ENCODE peak calls at places on chromosomes 13 and 19, in eight cellular contexts. One of them, this sample, is unnamed.

GRCh38 chr13:48398450-48399095 is 14.3 kb downstream of the LPAR6 start:
- DNase-seq in H7: no peak
- DNase-seq in mammary epithelial cell: peak; percentile 23
- DNase-seq in psoas muscle: no peak
- DNase-seq in right atrium auricular region: no peak
- DNase-seq in naive thymus-derived CD8-positive, alpha-beta T cell: no peak
- DNase-seq in T47D: no peak
- DNase-seq in WTC11: no peak
- DNase-seq in this sample: no peak

GRCh38 chr19:16342002-16342715 is 17.5 kb downstream of the KLF2 start:
- DNase-seq in T47D: no peak
- DNase-seq in WTC11: no peak
- DNase-seq in H7: no peak
- DNase-seq in naive thymus-derived CD8-positive, alpha-beta T cell: no peak
- DNase-seq in psoas muscle: no peak
- DNase-seq in mammary epithelial cell: no peak
- DNase-seq in right atrium auricular region: peak; percentile 63
- DNase-seq in this sample: no peak

GRCh38 chr13:41456768-41457588 is at the start of gene RGCC:
- DNase-seq in right atrium auricular region: peak; percentile 77
- DNase-seq in T47D: peak; percentile 58
- DNase-seq in mammary epithelial cell: peak; percentile 60
- DNase-seq in WTC11: peak; percentile 80
- DNase-seq in H7: peak; percentile 95
- DNase-seq in psoas muscle: peak; percentile 79
- DNase-seq in naive thymus-derived CD8-positive, alpha-beta T cell: peak; percentile 98
- DNase-seq in this sample: no peak

GRCh38 chr13:52713894-52714293 is 25.7 kb downstream of the CNMD start:
- DNase-seq in psoas muscle: no peak
- DNase-seq in WTC11: no peak
- DNase-seq in T47D: no peak
- DNase-seq in mammary epithelial cell: no peak
- DNase-seq in naive thymus-derived CD8-positive, alpha-beta T cell: no peak
- DNase-seq in H7: no peak
- DNase-seq in right atrium auricular region: peak; percentile 61
- DNase-seq in this sample: no peak

GRCh38 chr13:73401769-73402168 is 343.0 kb downstream of the KLF5 start:
- DNase-seq in T47D: no peak
- DNase-seq in right atrium auricular region: no peak
- DNase-seq in mammary epithelial cell: no peak
- DNase-seq in WTC11: no peak
- DNase-seq in psoas muscle: no peak
- DNase-seq in H7: peak; percentile 9
- DNase-seq in naive thymus-derived CD8-positive, alpha-beta T cell: no peak
- DNase-seq in this sample: no peak

GRCh38 chr13:95485518-95486144 is 66.9 kb upstream of the CLDN10 start:
- DNase-seq in naive thymus-derived CD8-positive, alpha-beta T cell: no peak
- DNase-seq in mammary epithelial cell: peak; percentile 55
- DNase-seq in psoas muscle: no peak
- DNase-seq in WTC11: no peak
- DNase-seq in H7: no peak
- DNase-seq in right atrium auricular region: peak; percentile 52
- DNase-seq in T47D: no peak
- DNase-seq in this sample: no peak

GRCh38 chr19:34500656-34501120 is 19.1 kb downstream of the WTIP start:
- DNase-seq in naive thymus-derived CD8-positive, alpha-beta T cell: no peak
- DNase-seq in psoas muscle: no peak
- DNase-seq in right atrium auricular region: no peak
- DNase-seq in H7: peak; percentile 82
- DNase-seq in T47D: no peak
- DNase-seq in WTC11: peak; percentile 27
- DNase-seq in mammary epithelial cell: no peak
- DNase-seq in this sample: no peak

GRCh38 chr19:48553676-48554384 is 1.9 kb downstream of the SULT2B1 start:
- DNase-seq in naive thymus-derived CD8-positive, alpha-beta T cell: no peak
- DNase-seq in right atrium auricular region: no peak
- DNase-seq in WTC11: peak; percentile 51
- DNase-seq in T47D: peak; percentile 64
- DNase-seq in H7: peak; percentile 77
- DNase-seq in psoas muscle: peak; percentile 61
- DNase-seq in mammary epithelial cell: peak; percentile 44
- DNase-seq in this sample: no peak

GRCh38 chr19:33552191-33552927 is 30.8 kb upstream of the PEPD start:
- DNase-seq in T47D: no peak
- DNase-seq in naive thymus-derived CD8-positive, alpha-beta T cell: no peak
- DNase-seq in mammary epithelial cell: no peak
- DNase-seq in right atrium auricular region: no peak
- DNase-seq in H7: no peak
- DNase-seq in WTC11: no peak
- DNase-seq in psoas muscle: no peak
- DNase-seq in this sample: no peak

GRCh38 chr19:2820112-2820702 is 539 bp downstream of the ZNF554 start:
- DNase-seq in T47D: no peak
- DNase-seq in right atrium auricular region: no peak
- DNase-seq in psoas muscle: no peak
- DNase-seq in H7: no peak
- DNase-seq in mammary epithelial cell: no peak
- DNase-seq in WTC11: no peak
- DNase-seq in naive thymus-derived CD8-positive, alpha-beta T cell: no peak
- DNase-seq in this sample: peak; percentile 24

GRCh38 chr19:31340059-31341025 is 8.9 kb downstream of the TSHZ3 start:
- DNase-seq in T47D: no peak
- DNase-seq in naive thymus-derived CD8-positive, alpha-beta T cell: no peak
- DNase-seq in H7: peak; percentile 66
- DNase-seq in psoas muscle: no peak
- DNase-seq in WTC11: no peak
- DNase-seq in right atrium auricular region: no peak
- DNase-seq in mammary epithelial cell: peak; percentile 54
- DNase-seq in this sample: no peak